ENCODE peak calls at places on chromosomes 7 and 10, in seven cellular contexts. U is psoas muscle; V is glomerular endothelial cell; Y is renal cortical epithelial cell; I is astrocyte of the spinal cord; Q is effector memory CD4-positive, alpha-beta T cell; O is fibroblast of lung. D is an unnamed sample.

GRCh38 chr7:129831424-129832058 is 121.2 kb downstream of the UBE2H start:
- DNase-seq in U (no peak), V (no peak), Y (peak; percentile 97), I (peak; percentile 93), Q (no peak), O (peak; percentile 98), D (peak; percentile 67)

GRCh38 chr7:13240349-13240748 is 552.9 kb downstream of the ARL4A start:
- DNase-seq in U (no peak), V (no peak), Y (peak; percentile 95), I (peak; percentile 53), Q (no peak), O (peak; percentile 76), D (peak; percentile 9)

GRCh38 chr7:82507365-82507975 is 63.9 kb upstream of the CACNA2D1 start:
- DNase-seq in U (no peak), V (no peak), Y (no peak), I (no peak), Q (no peak), O (no peak), D (no peak)

GRCh38 chr10:14686356-14686755 is 88.3 kb downstream of the FAM107B start:
- DNase-seq in U (no peak), V (no peak), Y (no peak), I (no peak), Q (no peak), O (peak; percentile 78), D (no peak)

GRCh38 chr10:17001961-17002749 is 127.5 kb downstream of the CUBN start:
- DNase-seq in U (peak; percentile 38), V (no peak), Y (peak; percentile 89), I (peak; percentile 99), Q (peak; percentile 36), O (peak; percentile 97), D (peak; percentile 42)

GRCh38 chr7:69775231-69775771 is 177.0 kb downstream of the AUTS2 start:
- DNase-seq in U (peak; percentile 26), V (no peak), Y (no peak), I (no peak), Q (no peak), O (peak; percentile 45), D (no peak)

GRCh38 chr7:101565601-101566209 is 63.4 kb downstream of the MYL10 start:
- DNase-seq in U (no peak), V (no peak), Y (no peak), I (no peak), Q (no peak), O (no peak), D (no peak)

GRCh38 chr10:4733843-4734224 is 92.2 kb upstream of the AKR1E2 start:
- DNase-seq in U (no peak), V (no peak), Y (no peak), I (no peak), Q (no peak), O (no peak), D (no peak)

D was measured in hepatic stellate cell.